ENCODE peak calls at places on chromosomes 4 and X, in seven cellular contexts. F is GM13977, D is KBM-7, T is hepatocyte, P is AG10803, G is caudate nucleus, S is tibial nerve. W is an unnamed sample.

GRCh38 chrX:65601530-65602281 is 65.7 kb upstream of the MSN start:
- DNase-seq in F (no peak), D (peak; percentile 94), T (peak; percentile 34), P (peak; percentile 88), G (no peak), S (peak; percentile 83), W (no peak)

GRCh38 chr4:8543623-8544022 is 36.6 kb upstream of the GPR78 start:
- DNase-seq in F (no peak), D (no peak), T (no peak), P (no peak), G (no peak), S (no peak), W (no peak)

GRCh38 chr4:119314356-119314755 is 7.6 kb downstream of the FABP2 start:
- DNase-seq in F (peak; percentile 18), D (peak; percentile 61), T (peak; percentile 64), P (peak; percentile 45), G (no peak), S (peak; percentile 35), W (peak; percentile 0)

GRCh38 chrX:155949098-155949497 is 48.4 kb upstream of the IL9R start:
- DNase-seq in F (no peak), D (no peak), T (no peak), P (no peak), G (no peak), S (no peak), W (no peak)

GRCh38 chr4:118917582-118917981 is 28.9 kb downstream of the SYNPO2 start:
- DNase-seq in F (no peak), D (no peak), T (no peak), P (no peak), G (no peak), S (no peak), W (no peak)

GRCh38 chr4:8035371-8035780 is 95.7 kb upstream of the AFAP1 start:
- DNase-seq in F (no peak), D (peak; percentile 59), T (no peak), P (peak; percentile 33), G (no peak), S (no peak), W (no peak)

GRCh38 chrX:150907474-150907873 is 9.0 kb upstream of the CD99L2 start:
- DNase-seq in F (no peak), D (no peak), T (no peak), P (no peak), G (no peak), S (no peak), W (no peak)

GRCh38 chr4:155541716-155542115 is 124.9 kb upstream of the GUCY1A1 start:
- DNase-seq in F (no peak), D (no peak), T (no peak), P (no peak), G (no peak), S (no peak), W (no peak)

GRCh38 chrX:75156537-75156945 is 458 bp upstream of the ABCB7 start:
- DNase-seq in F (no peak), D (peak; percentile 32), T (peak; percentile 8), P (peak; percentile 50), G (no peak), S (peak; percentile 6), W (no peak)

GRCh38 chr4:88097301-88097700 is 61.1 kb downstream of the ABCG2 start:
- DNase-seq in F (no peak), D (no peak), T (no peak), P (peak; percentile 34), G (no peak), S (no peak), W (no peak)

GRCh38 chr4:139453041-139453370 is 915 bp upstream of the RAB33B start:
- DNase-seq in F (peak; percentile 75), D (no peak), T (peak; percentile 86), P (no peak), G (no peak), S (peak; percentile 49), W (no peak)

GRCh38 chrX:119466970-119467369 is 1.3 kb upstream of the SLC25A5 start:
- DNase-seq in F (no peak), D (no peak), T (no peak), P (no peak), G (no peak), S (no peak), W (no peak)

GRCh38 chr4:97110506-97110905 is 1032.8 kb downstream of the STPG2 start:
- DNase-seq in F (no peak), D (no peak), T (no peak), P (no peak), G (no peak), S (no peak), W (no peak)

GRCh38 chr4:123505457-123506310 is 109.1 kb downstream of the SPRY1 start:
- DNase-seq in F (peak; percentile 21), D (peak; percentile 62), T (peak; percentile 79), P (peak; percentile 38), G (peak; percentile 53), S (peak; percentile 11), W (peak; percentile 44)

GRCh38 chr4:4602468-4602867 is 60.6 kb upstream of the STX18 start:
- DNase-seq in F (no peak), D (no peak), T (no peak), P (no peak), G (no peak), S (no peak), W (no peak)

GRCh38 chrX:101057095-101057714 is 5.3 kb upstream of the TRMT2B start:
- DNase-seq in F (peak; percentile 55), D (peak; percentile 83), T (no peak), P (peak; percentile 39), G (no peak), S (no peak), W (no peak)

GRCh38 chrX:44482575-44482974 is 60.1 kb downstream of the FUNDC1 start:
- DNase-seq in F (no peak), D (no peak), T (no peak), P (no peak), G (no peak), S (no peak), W (no peak)

GRCh38 chr4:2837110-2837903 is 6.3 kb upstream of the ADD1 start:
- DNase-seq in F (no peak), D (no peak), T (peak; percentile 3), P (no peak), G (no peak), S (no peak), W (no peak)

GRCh38 chr4:182143086-182143821 is 99.9 kb upstream of the TENM3 start:
- DNase-seq in F (no peak), D (no peak), T (peak; percentile 59), P (peak; percentile 44), G (no peak), S (no peak), W (no peak)

GRCh38 chrX:47585273-47585672 is 3.0 kb downstream of the TIMP1 start:
- DNase-seq in F (no peak), D (no peak), T (peak; percentile 3), P (no peak), G (no peak), S (no peak), W (no peak)

GRCh38 chrX:136112781-136113180 is 34.6 kb upstream of the FHL1 start:
- DNase-seq in F (no peak), D (no peak), T (no peak), P (peak; percentile 38), G (no peak), S (no peak), W (no peak)

W was measured in amygdala.